ENCODE peak calls at places on chromosomes 13 and 19, in nine cellular contexts. Z, V, N, A, H, O, K, L and I are unnamed samples.

GRCh38 chr19:37979547-37980082 is 72.6 kb downstream of the SIPA1L3 start:
- DNase-seq in Z (no peak), V (no peak), N (no peak), A (peak), H (no peak), O (no peak), K (no peak), L (no peak), I (peak)

GRCh38 chr13:40809471-40809870 is 20.1 kb downstream of the SLC25A15 start:
- DNase-seq in Z (no peak), V (no peak), N (no peak), A (no peak), H (no peak), O (no peak), K (no peak), L (no peak), I (no peak)

GRCh38 chr19:16200038-16200775 is 2.5 kb downstream of the AP1M1 start:
- DNase-seq in Z (peak), V (peak), N (no peak), A (no peak), H (no peak), O (no peak), K (no peak), L (peak), I (no peak)

GRCh38 chr19:33040994-33041827 is 23.5 kb downstream of the RHPN2 start:
- DNase-seq in Z (peak), V (no peak), N (no peak), A (peak), H (no peak), O (peak), K (no peak), L (no peak), I (peak)

GRCh38 chr19:9727644-9728043 is 40.9 kb downstream of the ZNF846 start:
- DNase-seq in Z (peak), V (peak), N (no peak), A (no peak), H (no peak), O (no peak), K (no peak), L (no peak), I (no peak)

GRCh38 chr13:50589139-50589538 is 254.4 kb downstream of the DLEU7 start:
- DNase-seq in Z (peak), V (peak), N (peak), A (no peak), H (no peak), O (no peak), K (no peak), L (no peak), I (peak)

GRCh38 chr19:9958451-9958850 is 22.1 kb upstream of the OLFM2 start:
- DNase-seq in Z (peak), V (peak), N (no peak), A (no peak), H (no peak), O (no peak), K (no peak), L (no peak), I (peak)

GRCh38 chr19:49631610-49632192 is 8.2 kb downstream of the RRAS start:
- DNase-seq in Z (no peak), V (no peak), N (no peak), A (no peak), H (no peak), O (no peak), K (no peak), L (no peak), I (no peak)

GRCh38 chr13:111632906-111633305 is 312.5 kb downstream of the TEX29 start:
- DNase-seq in Z (no peak), V (no peak), N (no peak), A (peak), H (no peak), O (no peak), K (no peak), L (no peak), I (no peak)

GRCh38 chr19:12788025-12788681 is 3.1 kb upstream of the JUNB start:
- DNase-seq in Z (peak), V (no peak), N (no peak), A (no peak), H (no peak), O (no peak), K (no peak), L (no peak), I (no peak)

GRCh38 chr19:30428856-30429255 is 56.7 kb downstream of the ZNF536 start:
- DNase-seq in Z (no peak), V (no peak), N (no peak), A (no peak), H (no peak), O (no peak), K (no peak), L (no peak), I (no peak)

GRCh38 chr13:111177081-111177711 is 62.1 kb downstream of the ARHGEF7 start:
- DNase-seq in Z (peak), V (peak), N (no peak), A (no peak), H (no peak), O (peak), K (peak), L (no peak), I (peak)

GRCh38 chr19:40424637-40425449 is 949 bp downstream of the SERTAD1 start:
- DNase-seq in Z (peak), V (peak), N (peak), A (no peak), H (no peak), O (no peak), K (no peak), L (no peak), I (no peak)

GRCh38 chr19:10069046-10069445 is 17.1 kb upstream of the SHFL start:
- DNase-seq in Z (no peak), V (peak), N (no peak), A (no peak), H (no peak), O (no peak), K (no peak), L (no peak), I (peak)

GRCh38 chr13:114049026-114049425 is 75.2 kb upstream of the C13orf46 start:
- DNase-seq in Z (no peak), V (no peak), N (no peak), A (no peak), H (peak), O (peak), K (peak), L (no peak), I (no peak)

GRCh38 chr19:29260477-29261317 is 47.7 kb upstream of the UQCRFS1 start:
- DNase-seq in Z (peak), V (no peak), N (peak), A (no peak), H (no peak), O (no peak), K (no peak), L (no peak), I (no peak)

GRCh38 chr19:18386543-18387251 is 739 bp downstream of the GDF15 start:
- DNase-seq in Z (peak), V (no peak), N (no peak), A (no peak), H (no peak), O (peak), K (no peak), L (peak), I (no peak)

GRCh38 chr13:92164822-92165221 is 766.4 kb downstream of the GPC5 start:
- DNase-seq in Z (no peak), V (no peak), N (no peak), A (no peak), H (no peak), O (no peak), K (no peak), L (no peak), I (no peak)

GRCh38 chr19:33247441-33247819 is 21.8 kb upstream of the SLC7A10 start:
- DNase-seq in Z (no peak), V (no peak), N (no peak), A (no peak), H (no peak), O (no peak), K (no peak), L (no peak), I (no peak)

GRCh38 chr13:66313408-66313807 is 916.7 kb downstream of the PCDH9 start:
- DNase-seq in Z (peak), V (peak), N (no peak), A (no peak), H (no peak), O (no peak), K (no peak), L (no peak), I (no peak)

GRCh38 chr13:103772576-103772975 is 706.4 kb upstream of the SLC10A2 start:
- DNase-seq in Z (no peak), V (no peak), N (no peak), A (no peak), H (no peak), O (no peak), K (no peak), L (no peak), I (no peak)

GRCh38 chr13:52447354-52447753 is 3.1 kb downstream of the VPS36 start:
- DNase-seq in Z (no peak), V (no peak), N (no peak), A (no peak), H (no peak), O (no peak), K (no peak), L (no peak), I (peak)

GRCh38 chr19:16071072-16071691 is 5.1 kb upstream of the TPM4 start:
- DNase-seq in Z (no peak), V (no peak), N (no peak), A (no peak), H (no peak), O (no peak), K (no peak), L (no peak), I (no peak)

GRCh38 chr13:50357586-50358118 is 342.4 kb downstream of the KCNRG start:
- DNase-seq in Z (peak), V (peak), N (peak), A (no peak), H (no peak), O (no peak), K (peak), L (no peak), I (peak)

GRCh38 chr19:38209671-38210457 is 14.2 kb downstream of the DPF1 start:
- DNase-seq in Z (peak), V (peak), N (peak), A (peak), H (no peak), O (peak), K (peak), L (peak), I (no peak)

GRCh38 chr13:113002206-113002821 is 33.3 kb downstream of the MCF2L start:
- DNase-seq in Z (no peak), V (no peak), N (no peak), A (peak), H (no peak), O (no peak), K (no peak), L (no peak), I (no peak)

GRCh38 chr19:1276620-1277007 is 1.3 kb downstream of the FAM174C start:
- DNase-seq in Z (no peak), V (no peak), N (no peak), A (no peak), H (no peak), O (peak), K (no peak), L (no peak), I (no peak)

GRCh38 chr13:46211116-46211515 is 612 bp upstream of the LRRC63 start:
- DNase-seq in Z (peak), V (no peak), N (no peak), A (no peak), H (no peak), O (no peak), K (no peak), L (no peak), I (no peak)

GRCh38 chr13:64591981-64592380 is 2638.2 kb downstream of the PCDH9 start:
- DNase-seq in Z (peak), V (peak), N (no peak), A (no peak), H (no peak), O (no peak), K (no peak), L (no peak), I (peak)

GRCh38 chr13:110546933-110547332 is 14.6 kb downstream of the RAB20 start:
- DNase-seq in Z (peak), V (peak), N (no peak), A (no peak), H (no peak), O (peak), K (peak), L (peak), I (peak)